ENCODE peak calls at places on chromosomes 4 and X, in four cellular contexts. A is GM12878, W is K562, K is HepG2. X is an unnamed sample.

GRCh38 chr4:106266201-106266600 is 49.8 kb downstream of the TBCK start:
- DNase-seq in A (peak; percentile 7), W (peak; percentile 10), K (peak; percentile 73), X (peak; percentile 53)

GRCh38 chr4:31461425-31461824 is 741.3 kb downstream of the PCDH7 start:
- DNase-seq in A (no peak), W (no peak), K (no peak), X (no peak)

GRCh38 chrX:16175329-16175728 is 8.0 kb downstream of the MAGEB17 start:
- DNase-seq in A (no peak), W (no peak), K (no peak), X (no peak)

GRCh38 chrX:8433296-8434094 is 31.1 kb upstream of the VCX3B start:
- DNase-seq in A (no peak), W (no peak), K (no peak), X (no peak)

GRCh38 chr4:41106694-41107419 is 107.5 kb downstream of the APBB2 start:
- DNase-seq in A (no peak), W (no peak), K (no peak), X (no peak)

GRCh38 chrX:72027024-72027913 is 104.4 kb downstream of the RTL5 start:
- DNase-seq in A (no peak), W (no peak), K (no peak), X (no peak)

GRCh38 chr4:8582016-8582415 is 1.8 kb downstream of the GPR78 start:
- DNase-seq in A (no peak), W (no peak), K (no peak), X (no peak)

GRCh38 chrX:25011589-25012432 is 4.0 kb downstream of the ARX start:
- DNase-seq in A (no peak), W (no peak), K (no peak), X (no peak)

GRCh38 chrX:139194571-139195280 is 335.8 kb upstream of the F9 start:
- DNase-seq in A (no peak), W (peak; percentile 47), K (no peak), X (peak; percentile 38)

GRCh38 chrX:100750901-100751300 is 19.0 kb upstream of the SYTL4 start:
- DNase-seq in A (no peak), W (no peak), K (no peak), X (no peak)

GRCh38 chrX:85992811-85993229 is 54.5 kb downstream of the CHM start:
- DNase-seq in A (no peak), W (no peak), K (peak; percentile 3), X (no peak)

GRCh38 chr4:61149278-61149677 is 50.8 kb upstream of the ADGRL3 start:
- DNase-seq in A (no peak), W (no peak), K (no peak), X (no peak)

GRCh38 chr4:8146158-8146557 is 12.5 kb downstream of the ABLIM2 start:
- DNase-seq in A (no peak), W (no peak), K (no peak), X (no peak)

GRCh38 chrX:154761977-154762528 is 611 bp upstream of the DKC1 start:
- DNase-seq in A (no peak), W (no peak), K (no peak), X (no peak)

GRCh38 chrX:1316527-1316926 is 20.1 kb upstream of the IL3RA start:
- DNase-seq in A (no peak), W (no peak), K (no peak), X (no peak)

GRCh38 chr4:173056271-173056670 is 112.3 kb upstream of the GALNT7 start:
- DNase-seq in A (no peak), W (no peak), K (no peak), X (no peak)

GRCh38 chrX:2552621-2553297 is 52.0 kb upstream of the DHRSX start:
- DNase-seq in A (no peak), W (no peak), K (peak; percentile 13), X (no peak)

GRCh38 chrX:29315931-29316330 is 728.7 kb downstream of the IL1RAPL1 start:
- DNase-seq in A (no peak), W (no peak), K (no peak), X (no peak)

GRCh38 chrX:94053575-94053974 is 379.6 kb downstream of the FAM133A start:
- DNase-seq in A (no peak), W (no peak), K (no peak), X (no peak)

GRCh38 chrX:30653415-30654131 is at the start of gene GK:
- DNase-seq in A (no peak), W (peak; percentile 30), K (no peak), X (peak; percentile 12)

GRCh38 chrX:110665223-110665622 is 130.4 kb downstream of the CHRDL1 start:
- DNase-seq in A (no peak), W (no peak), K (no peak), X (no peak)

GRCh38 chr4:71151054-71151453 is 157.6 kb downstream of the DCK start:
- DNase-seq in A (no peak), W (no peak), K (no peak), X (no peak)

GRCh38 chr4:7289619-7290018 is 97.3 kb downstream of the SORCS2 start:
- DNase-seq in A (no peak), W (no peak), K (no peak), X (no peak)

GRCh38 chrX:40148439-40149285 is 50.9 kb upstream of the BCOR start:
- DNase-seq in A (no peak), W (peak; percentile 57), K (no peak), X (peak; percentile 45)

GRCh38 chr4:70903282-70903603 is 1.1 kb downstream of the MOB1B start:
- DNase-seq in A (no peak), W (peak; percentile 89), K (no peak), X (no peak)

GRCh38 chr4:1243451-1244080 is 5.4 kb downstream of the CTBP1 start:
- DNase-seq in A (no peak), W (peak; percentile 11), K (no peak), X (no peak)

GRCh38 chr4:184833046-184833838 is 7.5 kb upstream of the ACSL1 start:
- DNase-seq in A (no peak), W (no peak), K (no peak), X (peak; percentile 16)

GRCh38 chrX:54089191-54089590 is 44.9 kb upstream of the PHF8 start:
- DNase-seq in A (no peak), W (no peak), K (no peak), X (no peak)

GRCh38 chr4:165199286-165199685 is 8.1 kb upstream of the KLHL2 start:
- DNase-seq in A (no peak), W (no peak), K (no peak), X (no peak)

GRCh38 chr4:4694296-4694772 is 152.5 kb upstream of the STX18 start:
- DNase-seq in A (no peak), W (peak; percentile 35), K (peak; percentile 92), X (peak; percentile 69)

GRCh38 chr4:74284074-74284473 is 24.2 kb upstream of the EPGN start:
- DNase-seq in A (no peak), W (no peak), K (no peak), X (no peak)

GRCh38 chrX:33379839-33380238 is 168.5 kb upstream of the DMD start:
- DNase-seq in A (no peak), W (no peak), K (no peak), X (no peak)

GRCh38 chr4:159487284-159487747 is 384.4 kb downstream of the RAPGEF2 start:
- DNase-seq in A (peak; percentile 17), W (peak; percentile 56), K (peak; percentile 68), X (peak; percentile 87)

GRCh38 chrX:9747644-9748043 is 18.0 kb downstream of the GPR143 start:
- DNase-seq in A (no peak), W (no peak), K (no peak), X (no peak)

GRCh38 chr4:89193828-89194227 is 82.5 kb downstream of the TIGD2 start:
- DNase-seq in A (no peak), W (no peak), K (no peak), X (no peak)

GRCh38 chrX:17078031-17078730 is 131.7 kb downstream of the REPS2 start:
- DNase-seq in A (no peak), W (no peak), K (no peak), X (no peak)

GRCh38 chr4:172147702-172148101 is 334.5 kb downstream of the GALNTL6 start:
- DNase-seq in A (no peak), W (no peak), K (no peak), X (peak; percentile 3)

GRCh38 chr4:2332201-2332975 is 70.5 kb upstream of the MXD4 start:
- DNase-seq in A (no peak), W (no peak), K (no peak), X (no peak)

GRCh38 chr4:2334826-2335728 is 73.2 kb upstream of the MXD4 start:
- DNase-seq in A (no peak), W (no peak), K (no peak), X (no peak)

GRCh38 chr4:2333916-2334644 is 72.2 kb upstream of the MXD4 start:
- DNase-seq in A (no peak), W (no peak), K (no peak), X (no peak)

GRCh38 chr4:2332976-2333319 is 71.0 kb upstream of the MXD4 start:
- DNase-seq in A (no peak), W (no peak), K (no peak), X (no peak)

DNA sequence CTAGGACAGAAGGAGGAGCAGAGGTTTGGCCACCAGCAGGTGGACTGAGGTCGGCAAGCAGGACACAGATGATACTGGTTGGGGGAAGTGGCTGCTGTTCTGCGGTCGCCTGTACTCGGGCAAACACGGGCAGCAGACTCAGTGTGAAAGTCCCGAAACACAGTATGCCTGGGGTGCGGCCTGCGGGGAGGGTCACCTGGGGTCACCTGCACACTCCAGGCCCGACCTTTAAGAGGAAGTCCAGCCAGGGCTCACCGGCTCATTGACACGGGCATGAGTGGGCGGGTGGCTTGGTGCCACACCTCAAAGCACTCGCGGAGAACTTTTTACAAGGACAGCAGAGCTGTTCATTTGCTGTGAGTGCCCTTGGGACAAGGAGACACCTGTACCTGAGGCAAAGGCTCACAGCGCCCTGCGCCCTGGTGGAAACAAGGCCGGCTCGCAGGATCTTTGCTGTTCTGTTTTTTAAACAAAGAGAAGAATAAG is 71.5 kb upstream of the MXD4 start:
- DNase-seq in A (peak; percentile 16), W (no peak), K (no peak), X (no peak)
- TF ChIP-seq CREB1 in A (no peak), W (no peak), K (no peak), X (no peak)

GRCh38 chr4:104641427-104641826 is 146.7 kb upstream of the CXXC4 start:
- DNase-seq in A (no peak), W (no peak), K (no peak), X (no peak)
- TF ChIP-seq REST in A (no peak), W (no peak), K (no peak), X (no peak)

DNA sequence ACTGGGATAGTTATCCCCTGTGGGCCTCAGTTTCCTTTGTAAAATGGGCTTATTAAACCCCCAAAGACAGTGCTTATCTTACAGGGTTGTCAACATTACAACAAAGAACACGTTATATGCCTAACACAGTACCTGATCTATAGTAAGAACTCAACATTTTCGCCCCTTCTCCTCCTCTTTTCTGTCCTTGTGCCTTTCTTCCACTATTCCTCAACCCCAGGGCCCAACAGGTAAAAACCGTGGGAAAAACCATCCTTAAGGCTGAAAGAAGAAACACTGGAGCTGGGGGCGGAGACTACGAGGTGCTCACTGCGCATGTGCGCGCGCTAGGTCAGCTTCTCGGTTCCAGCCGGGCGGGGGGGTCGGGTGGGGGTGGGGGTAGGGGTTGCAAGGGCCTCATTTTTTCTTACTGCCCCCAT is 435 bp upstream of the XIAP start:
- DNase-seq in A (peak; percentile 21), W (no peak), K (no peak), X (peak; percentile 86)
- TF ChIP-seq CREB1 in A (no peak), W (no peak), K (no peak), X (no peak)

DNA sequence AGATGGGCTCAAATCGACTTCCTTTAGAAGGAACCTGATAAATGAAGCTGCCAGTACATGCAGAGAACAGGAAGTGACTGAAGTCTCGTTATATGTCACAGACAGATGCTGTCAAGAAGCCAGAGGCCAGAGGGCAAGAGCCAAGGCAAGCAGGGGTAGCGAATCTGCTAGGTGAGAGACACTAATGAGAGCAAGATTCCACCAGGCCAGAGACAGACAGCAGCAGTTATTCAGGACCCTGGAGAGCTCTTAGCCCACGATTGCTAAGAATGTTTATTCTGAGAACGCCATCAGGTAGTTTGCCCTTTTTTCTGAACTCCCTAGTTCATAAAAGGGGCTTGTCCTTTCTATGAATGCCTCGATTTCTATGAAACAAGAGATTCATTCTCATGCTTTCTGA is 73.7 kb downstream of the BEND2 start:
- DNase-seq in A (no peak), W (peak; percentile 15), K (peak; percentile 1), X (peak; percentile 66)
- TF ChIP-seq REST in A (peak; percentile 94), W (peak; percentile 89), K (peak; percentile 95), X (peak; percentile 83)